ENCODE peak calls at places on chromosomes 13 and 19, in seven cellular contexts. S is sigmoid colon, J is uterus, X is upper lobe of left lung, M is H1, V is adrenal gland, O is NB4. C is an unnamed sample.
A peak's percentile ranks its signal among the peaks of the same experiment; 100 is the strongest.

GRCh38 chr13:41763772-41764171 is 197.1 kb downstream of the VWA8 start:
- DNase-seq in M (no peak), X (no peak), J (no peak), S (no peak), V (no peak), O (no peak), C (peak; percentile 64)

GRCh38 chr13:95603887-95604533 is 40.5 kb downstream of the DZIP1 start:
- DNase-seq in X (peak; percentile 24), J (no peak), O (peak; percentile 45), S (no peak), V (peak; percentile 78), M (no peak), C (no peak)

GRCh38 chr19:35718345-35719041 is 690 bp downstream of the KMT2B start:
- DNase-seq in M (no peak), J (peak; percentile 52), O (peak; percentile 42), V (no peak), X (peak; percentile 35), S (no peak), C (peak; percentile 67)

GRCh38 chr19:49564616-49565045 is 15.7 kb downstream of the NOSIP start:
- DNase-seq in X (no peak), O (no peak), S (no peak), J (no peak), V (no peak), M (no peak), C (no peak)

GRCh38 chr13:84413016-84413415 is 530.7 kb upstream of the SLITRK1 start:
- DNase-seq in J (no peak), V (no peak), S (no peak), O (no peak), X (no peak), M (no peak), C (no peak)

GRCh38 chr19:16185925-16186234 is 670 bp downstream of the FAM32A start:
- DNase-seq in O (no peak), V (no peak), J (no peak), X (no peak), M (no peak), S (no peak), C (peak; percentile 67)

GRCh38 chr19:41999071-41999877 is 5.2 kb upstream of the ATP1A3 start:
- DNase-seq in J (no peak), V (no peak), M (no peak), X (no peak), S (no peak), O (no peak), C (peak; percentile 18)

GRCh38 chr19:39518458-39518857 is 3.5 kb downstream of the SELENOV start:
- DNase-seq in V (no peak), X (no peak), J (no peak), S (no peak), O (no peak), M (no peak), C (no peak)

GRCh38 chr19:55266404-55266803 is 7.6 kb upstream of the PPP6R1 start:
- DNase-seq in V (no peak), M (no peak), S (no peak), O (no peak), X (no peak), J (no peak), C (no peak)

GRCh38 chr13:51357928-51358595 is 18.6 kb downstream of the SERPINE3 start:
- DNase-seq in S (no peak), M (no peak), J (no peak), V (no peak), O (no peak), X (no peak), C (no peak)

GRCh38 chr19:17490411-17490810 is 20.1 kb downstream of the SLC27A1 start:
- DNase-seq in V (no peak), J (no peak), X (no peak), M (no peak), S (no peak), O (no peak), C (no peak)

GRCh38 chr19:10518444-10519361 is 1.5 kb upstream of the S1PR5 start:
- DNase-seq in O (no peak), S (no peak), J (no peak), X (no peak), V (no peak), M (no peak), C (no peak)

GRCh38 chr13:111337206-111337605 is 16.8 kb downstream of the TEX29 start:
- DNase-seq in V (no peak), O (no peak), M (no peak), S (peak; percentile 12), X (no peak), J (no peak), C (no peak)

GRCh38 chr19:31838163-31838798 is 489.0 kb upstream of the TSHZ3 start:
- DNase-seq in O (no peak), V (no peak), X (no peak), S (no peak), J (no peak), M (no peak), C (no peak)

GRCh38 chr13:40640845-40641458 is 25.5 kb downstream of the FOXO1 start:
- DNase-seq in X (no peak), M (no peak), J (no peak), V (no peak), O (peak; percentile 85), S (no peak), C (no peak)

GRCh38 chr19:4653793-4654436 is 14.6 kb downstream of the TNFAIP8L1 start:
- DNase-seq in S (no peak), V (no peak), X (no peak), O (no peak), J (no peak), M (no peak), C (no peak)

GRCh38 chr13:28754698-28755545 is 36.2 kb upstream of the SLC46A3 start:
- DNase-seq in X (peak; percentile 38), O (peak; percentile 85), M (no peak), S (no peak), V (peak; percentile 29), J (no peak), C (peak; percentile 19)

GRCh38 chr19:56404705-56405056 is 549 bp downstream of the ZNF583 start:
- DNase-seq in V (no peak), O (no peak), M (no peak), J (no peak), X (no peak), S (no peak), C (no peak)

GRCh38 chr19:18422530-18423191 is 3.5 kb downstream of the SSBP4 start:
- DNase-seq in M (no peak), X (no peak), O (no peak), J (no peak), S (no peak), V (no peak), C (no peak)

GRCh38 chr19:39099341-39099740 is 15.2 kb downstream of the ACP7 start:
- DNase-seq in X (no peak), O (no peak), S (no peak), V (no peak), J (no peak), M (no peak), C (no peak)

GRCh38 chr19:45405435-45406164 is 731 bp upstream of the PPP1R13L start:
- DNase-seq in M (no peak), J (peak; percentile 88), X (peak; percentile 90), V (peak; percentile 89), S (peak; percentile 94), O (peak; percentile 80), C (peak; percentile 90)
- TF ChIP-seq POLR2A in M (no peak), J (peak; percentile 42), X (no peak), V (peak; percentile 41), S (peak; percentile 12), O (peak; percentile 63), C (peak; percentile 16)

DNA sequence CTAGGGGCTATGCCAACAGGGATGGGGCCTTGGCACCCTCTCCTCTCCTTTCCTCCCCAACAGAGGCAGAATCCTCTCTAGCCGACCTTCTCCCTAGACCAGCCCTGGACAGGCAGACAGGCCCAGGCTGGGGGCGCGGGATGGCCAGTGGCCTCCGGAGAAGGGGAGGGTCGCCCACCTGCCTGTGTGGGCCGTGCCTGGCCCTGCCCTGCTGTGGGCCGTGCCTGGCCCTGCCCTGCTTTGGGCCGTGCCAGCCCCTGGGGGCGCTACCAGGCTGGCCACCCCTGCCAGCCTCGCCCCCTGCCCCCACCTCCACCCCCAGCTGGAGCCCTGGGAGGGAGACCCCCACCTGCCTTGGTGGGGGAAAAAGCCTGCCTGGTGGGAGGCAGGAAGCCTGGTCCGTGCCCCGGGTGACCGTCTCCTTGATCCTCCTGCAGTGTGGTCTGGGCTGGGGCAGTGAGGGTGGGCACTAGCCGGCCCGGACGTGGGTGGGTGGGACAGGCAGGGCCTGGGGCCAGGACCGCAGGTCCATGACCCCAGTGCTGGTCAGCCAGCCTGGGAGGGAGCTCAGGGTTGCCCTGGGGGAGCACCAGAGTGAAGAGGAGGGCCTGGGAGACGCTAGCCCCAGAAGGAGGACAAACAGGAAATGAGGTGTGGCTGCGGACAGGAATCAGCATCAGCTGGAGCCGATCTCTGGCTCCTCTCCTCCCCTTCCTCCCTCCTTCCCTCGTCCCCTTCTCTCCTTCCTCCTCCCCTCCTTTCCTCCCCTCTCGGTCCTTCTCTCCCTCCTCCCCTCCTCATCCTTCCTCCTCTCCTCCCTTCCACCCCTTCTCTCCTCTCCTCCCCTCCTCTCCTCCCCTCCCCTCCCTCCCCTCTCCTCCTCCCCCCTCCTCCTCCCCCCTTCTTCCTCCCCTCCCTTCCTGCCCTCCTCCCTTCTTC is 5.1 kb upstream of the MKNK2 start:
- DNase-seq in M (no peak), O (no peak), V (no peak), X (peak; percentile 64), J (peak; percentile 77), S (peak; percentile 92), C (no peak)
- TF ChIP-seq POLR2A in M (peak; percentile 31), O (no peak), V (peak; percentile 24), X (no peak), J (peak; percentile 69), S (peak; percentile 33), C (peak; percentile 38)

GRCh38 chr19:33905937-33906577 is 109.4 kb downstream of the KCTD15 start:
- DNase-seq in S (peak; percentile 69), V (peak; percentile 16), J (peak; percentile 58), O (no peak), X (peak; percentile 82), M (no peak), C (no peak)
- TF ChIP-seq POLR2A in S (no peak), V (no peak), J (no peak), O (no peak), X (no peak), M (no peak), C (no peak)

GRCh38 chr19:46944123-46944718 is 75.4 kb upstream of the NPAS1 start:
- DNase-seq in O (no peak), V (no peak), S (no peak), X (no peak), M (no peak), J (no peak), C (no peak)

GRCh38 chr19:46944918-46945628 is 74.6 kb upstream of the NPAS1 start:
- DNase-seq in J (peak; percentile 58), X (peak; percentile 31), O (no peak), V (peak; percentile 81), S (peak; percentile 75), M (no peak), C (no peak)

GRCh38 chr19:46945668-46946067 is 74.0 kb upstream of the NPAS1 start:
- DNase-seq in O (no peak), V (no peak), S (no peak), M (no peak), J (no peak), X (no peak), C (no peak)

GRCh38 chr19:46946611-46947238 is 72.9 kb upstream of the NPAS1 start:
- DNase-seq in O (no peak), J (no peak), X (no peak), M (no peak), V (no peak), S (no peak), C (no peak)

DNA sequence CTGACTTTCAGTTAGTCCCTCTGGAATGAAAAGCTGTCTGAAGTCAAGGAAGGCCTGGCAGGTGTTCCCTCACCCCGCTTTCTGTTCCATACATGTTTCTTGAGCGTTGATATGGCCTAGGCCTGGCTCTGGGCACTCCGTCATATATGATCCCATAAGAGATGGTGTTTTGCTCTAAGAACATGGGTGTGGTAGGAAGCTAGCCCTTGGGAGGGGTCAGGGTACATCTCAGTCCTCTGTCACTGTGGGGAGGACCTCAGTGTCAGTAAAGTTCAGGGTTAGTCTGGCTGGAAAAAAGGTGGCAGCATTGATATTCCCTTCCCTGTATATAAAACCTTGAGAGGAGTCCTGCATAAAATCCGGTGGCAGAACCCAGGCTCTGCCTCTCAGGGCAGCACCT is 73.5 kb upstream of the NPAS1 start:
- DNase-seq in S (no peak), X (no peak), J (no peak), V (no peak), M (no peak), O (no peak), C (peak; percentile 25)
- TF ChIP-seq POLR2A in S (no peak), X (no peak), J (no peak), V (no peak), M (no peak), O (no peak), C (no peak)